ENCODE peak calls at places on chromosomes 6 and 20, in eight cellular contexts. One of them, this sample, is unnamed.

GRCh38 chr20:5482791-5483190 is 166.0 kb upstream of the PROKR2 start:
- DNase-seq in kidney glomerular epithelial cell: no peak
- DNase-seq in SK-N-SH: no peak
- DNase-seq in Peyer's patch: no peak
- DNase-seq in GM10248: no peak
- DNase-seq in dorsolateral prefrontal cortex: no peak
- DNase-seq in H7: no peak
- DNase-seq in KBM-7: no peak
- DNase-seq in this sample: no peak

GRCh38 chr6:48080227-48081009 is 30.6 kb downstream of the PTCHD4 start:
- DNase-seq in kidney glomerular epithelial cell: no peak
- DNase-seq in SK-N-SH: no peak
- DNase-seq in Peyer's patch: no peak
- DNase-seq in GM10248: no peak
- DNase-seq in dorsolateral prefrontal cortex: no peak
- DNase-seq in H7: no peak
- DNase-seq in KBM-7: no peak
- DNase-seq in this sample: no peak

GRCh38 chr20:35108921-35109320 is 16.3 kb upstream of the TRPC4AP start:
- DNase-seq in kidney glomerular epithelial cell: no peak
- DNase-seq in SK-N-SH: no peak
- DNase-seq in Peyer's patch: no peak
- DNase-seq in GM10248: no peak
- DNase-seq in dorsolateral prefrontal cortex: no peak
- DNase-seq in H7: no peak
- DNase-seq in KBM-7: no peak
- DNase-seq in this sample: no peak

GRCh38 chr6:16239090-16239797 is 857 bp downstream of the GMPR start:
- DNase-seq in kidney glomerular epithelial cell: no peak
- DNase-seq in SK-N-SH: peak
- DNase-seq in Peyer's patch: no peak
- DNase-seq in GM10248: no peak
- DNase-seq in dorsolateral prefrontal cortex: peak
- DNase-seq in H7: peak
- DNase-seq in KBM-7: peak
- DNase-seq in this sample: peak

GRCh38 chr6:142966294-142966693 is 21.3 kb upstream of the HIVEP2 start:
- DNase-seq in kidney glomerular epithelial cell: no peak
- DNase-seq in SK-N-SH: no peak
- DNase-seq in Peyer's patch: no peak
- DNase-seq in GM10248: no peak
- DNase-seq in dorsolateral prefrontal cortex: no peak
- DNase-seq in H7: no peak
- DNase-seq in KBM-7: no peak
- DNase-seq in this sample: no peak

GRCh38 chr6:147204843-147205311 is 660 bp downstream of the STXBP5 start:
- DNase-seq in kidney glomerular epithelial cell: peak
- DNase-seq in SK-N-SH: no peak
- DNase-seq in Peyer's patch: no peak
- DNase-seq in GM10248: no peak
- DNase-seq in dorsolateral prefrontal cortex: no peak
- DNase-seq in H7: no peak
- DNase-seq in KBM-7: no peak
- DNase-seq in this sample: no peak

GRCh38 chr6:105560611-105561066 is 157.8 kb upstream of the PREP start:
- DNase-seq in kidney glomerular epithelial cell: no peak
- DNase-seq in SK-N-SH: no peak
- DNase-seq in Peyer's patch: no peak
- DNase-seq in GM10248: peak
- DNase-seq in dorsolateral prefrontal cortex: no peak
- DNase-seq in H7: no peak
- DNase-seq in KBM-7: no peak
- DNase-seq in this sample: no peak

GRCh38 chr6:25026723-25027122 is 91.0 kb upstream of the RIPOR2 start:
- DNase-seq in kidney glomerular epithelial cell: no peak
- DNase-seq in SK-N-SH: no peak
- DNase-seq in Peyer's patch: no peak
- DNase-seq in GM10248: peak
- DNase-seq in dorsolateral prefrontal cortex: no peak
- DNase-seq in H7: peak
- DNase-seq in KBM-7: no peak
- DNase-seq in this sample: no peak

GRCh38 chr6:56671651-56672461 is 29.2 kb upstream of the DST start:
- DNase-seq in kidney glomerular epithelial cell: no peak
- DNase-seq in SK-N-SH: peak
- DNase-seq in Peyer's patch: no peak
- DNase-seq in GM10248: no peak
- DNase-seq in dorsolateral prefrontal cortex: peak
- DNase-seq in H7: no peak
- DNase-seq in KBM-7: peak
- DNase-seq in this sample: no peak